ENCODE peak calls at places on chromosomes 12 and 14, in five cellular contexts. One of them, this sample, is unnamed.
A peak's percentile ranks its signal among the peaks of the same experiment; 100 is the strongest.

GRCh38 chr12:111692575-111693210 is 6.8 kb downstream of the ACAD10 start:
- DNase-seq in GM13976: peak; percentile 21
- DNase-seq in iris pigment epithelial cell: peak; percentile 31
- DNase-seq in neural crest cell: no peak
- DNase-seq in HEK293T: peak; percentile 52
- DNase-seq in this sample: peak; percentile 31

GRCh38 chr12:92538970-92539749 is 163.6 kb upstream of the PLEKHG7 start:
- DNase-seq in neural crest cell: no peak
- DNase-seq in GM13976: peak; percentile 62
- DNase-seq in HEK293T: no peak
- DNase-seq in iris pigment epithelial cell: peak; percentile 88
- DNase-seq in this sample: no peak

GRCh38 chr14:70188608-70189540 is at the start of gene SLC8A3:
- DNase-seq in HEK293T: peak; percentile 62
- DNase-seq in iris pigment epithelial cell: peak; percentile 76
- DNase-seq in GM13976: peak; percentile 76
- DNase-seq in neural crest cell: peak; percentile 59
- DNase-seq in this sample: no peak

GRCh38 chr14:104227806-104228205 is 89.4 kb downstream of the KIF26A start:
- DNase-seq in iris pigment epithelial cell: no peak
- DNase-seq in GM13976: no peak
- DNase-seq in HEK293T: no peak
- DNase-seq in neural crest cell: no peak
- DNase-seq in this sample: no peak

GRCh38 chr14:95609398-95609990 is 74.6 kb downstream of the GLRX5 start:
- DNase-seq in GM13976: peak; percentile 43
- DNase-seq in neural crest cell: peak; percentile 53
- DNase-seq in iris pigment epithelial cell: peak; percentile 26
- DNase-seq in HEK293T: peak; percentile 60
- DNase-seq in this sample: peak; percentile 50

GRCh38 chr12:117774986-117775775 is 193.6 kb downstream of the KSR2 start:
- DNase-seq in GM13976: no peak
- DNase-seq in HEK293T: no peak
- DNase-seq in neural crest cell: no peak
- DNase-seq in iris pigment epithelial cell: no peak
- DNase-seq in this sample: no peak

GRCh38 chr12:97027482-97027881 is 120.4 kb downstream of the NEDD1 start:
- DNase-seq in neural crest cell: no peak
- DNase-seq in iris pigment epithelial cell: no peak
- DNase-seq in HEK293T: no peak
- DNase-seq in GM13976: no peak
- DNase-seq in this sample: no peak

GRCh38 chr14:88974991-88975835 is 150.8 kb downstream of the TTC8 start:
- DNase-seq in iris pigment epithelial cell: no peak
- DNase-seq in HEK293T: no peak
- DNase-seq in GM13976: no peak
- DNase-seq in neural crest cell: no peak
- DNase-seq in this sample: no peak

GRCh38 chr12:85057370-85057963 is 21.3 kb downstream of the LRRIQ1 start:
- DNase-seq in GM13976: peak; percentile 13
- DNase-seq in HEK293T: peak; percentile 23
- DNase-seq in iris pigment epithelial cell: peak; percentile 50
- DNase-seq in neural crest cell: peak; percentile 45
- DNase-seq in this sample: peak; percentile 54

GRCh38 chr14:103023881-103024473 is 33.4 kb downstream of the CDC42BPB start:
- DNase-seq in HEK293T: no peak
- DNase-seq in neural crest cell: no peak
- DNase-seq in GM13976: no peak
- DNase-seq in iris pigment epithelial cell: peak; percentile 72
- DNase-seq in this sample: no peak

GRCh38 chr12:101619868-101620761 is 25.3 kb downstream of the MYBPC1 start:
- DNase-seq in neural crest cell: no peak
- DNase-seq in HEK293T: no peak
- DNase-seq in iris pigment epithelial cell: peak; percentile 38
- DNase-seq in GM13976: no peak
- DNase-seq in this sample: no peak

This sample was measured in iPS DF 6.9.